ENCODE peak calls at places on chromosomes 16 and 17, in four cellular contexts. U is HepG2, J is GM12878, B is K562. W is an unnamed sample.

GRCh38 chr17:43314582-43314981 is 80.8 kb upstream of the RNU2-1 start:
- DNase-seq in U (no peak), B (no peak), J (no peak), W (no peak)

GRCh38 chr17:12180644-12181261 is 160.1 kb downstream of the MAP2K4 start:
- DNase-seq in B (peak; percentile 23), J (peak; percentile 0), U (peak; percentile 47), W (peak; percentile 16)

GRCh38 chr17:19753049-19753444 is 4.9 kb upstream of the ALDH3A1 start:
- DNase-seq in B (no peak), J (no peak), U (no peak), W (no peak)

GRCh38 chr17:50206604-50207293 is 5.3 kb upstream of the COL1A1 start:
- DNase-seq in B (peak; percentile 61), J (no peak), U (no peak), W (peak; percentile 81)

GRCh38 chr16:6095414-6095813 is 997.8 kb upstream of the EEF2KMT start:
- DNase-seq in U (no peak), B (no peak), J (no peak), W (no peak)

GRCh38 chr17:8855477-8856204 is 11.8 kb downstream of the PIK3R6 start:
- DNase-seq in U (no peak), J (peak; percentile 97), B (no peak), W (no peak)

GRCh38 chr17:44848257-44848795 is 643 bp downstream of the HIGD1B start:
- DNase-seq in U (no peak), B (no peak), J (no peak), W (no peak)

GRCh38 chr17:39700148-39700987 is 504 bp downstream of the ERBB2 start:
- DNase-seq in J (no peak), B (no peak), U (no peak), W (peak; percentile 53)

GRCh38 chr16:81429045-81429521 is 15.5 kb upstream of the CMIP start:
- DNase-seq in U (peak; percentile 76), J (no peak), B (peak; percentile 76), W (peak; percentile 63)

GRCh38 chr16:89922884-89923639 is at the start of gene TUBB3:
- DNase-seq in J (no peak), U (peak; percentile 73), B (peak; percentile 98), W (peak; percentile 85)

GRCh38 chr16:1863681-1864460 is 8.1 kb downstream of the MEIOB start:
- DNase-seq in B (no peak), J (no peak), U (no peak), W (no peak)

GRCh38 chr17:7912927-7913524 is 3.1 kb downstream of the RNF227 start:
- DNase-seq in U (peak; percentile 77), B (peak; percentile 51), J (peak; percentile 43), W (no peak)

GRCh38 chr16:3175157-3176153 is 12.5 kb upstream of the OR1F1 start:
- DNase-seq in U (peak; percentile 78), B (peak; percentile 75), J (no peak), W (peak; percentile 86)

GRCh38 chr16:73019456-73020362 is 28.2 kb downstream of the ZFHX3 start:
- DNase-seq in J (no peak), U (no peak), B (no peak), W (no peak)

GRCh38 chr16:9092963-9093477 is 1.6 kb downstream of the HAPSTR1 start:
- DNase-seq in U (no peak), J (no peak), B (peak; percentile 30), W (peak; percentile 42)
- TF ChIP-seq NR2C2 in U (no peak), J (no peak), B (no peak), W (no peak)

GRCh38 chr16:87502308-87502969 is 9.6 kb upstream of the ZCCHC14 start:
- DNase-seq in U (no peak), B (no peak), J (no peak), W (no peak)

GRCh38 chr16:87505834-87506233 is 13.0 kb upstream of the ZCCHC14 start:
- DNase-seq in B (no peak), U (no peak), J (no peak), W (no peak)

GRCh38 chr16:87507351-87508069 is 14.7 kb upstream of the ZCCHC14 start:
- DNase-seq in B (no peak), U (no peak), J (no peak), W (no peak)

GRCh38 chr16:87501117-87501516 is 8.3 kb upstream of the ZCCHC14 start:
- DNase-seq in B (no peak), J (no peak), U (no peak), W (no peak)

DNA sequence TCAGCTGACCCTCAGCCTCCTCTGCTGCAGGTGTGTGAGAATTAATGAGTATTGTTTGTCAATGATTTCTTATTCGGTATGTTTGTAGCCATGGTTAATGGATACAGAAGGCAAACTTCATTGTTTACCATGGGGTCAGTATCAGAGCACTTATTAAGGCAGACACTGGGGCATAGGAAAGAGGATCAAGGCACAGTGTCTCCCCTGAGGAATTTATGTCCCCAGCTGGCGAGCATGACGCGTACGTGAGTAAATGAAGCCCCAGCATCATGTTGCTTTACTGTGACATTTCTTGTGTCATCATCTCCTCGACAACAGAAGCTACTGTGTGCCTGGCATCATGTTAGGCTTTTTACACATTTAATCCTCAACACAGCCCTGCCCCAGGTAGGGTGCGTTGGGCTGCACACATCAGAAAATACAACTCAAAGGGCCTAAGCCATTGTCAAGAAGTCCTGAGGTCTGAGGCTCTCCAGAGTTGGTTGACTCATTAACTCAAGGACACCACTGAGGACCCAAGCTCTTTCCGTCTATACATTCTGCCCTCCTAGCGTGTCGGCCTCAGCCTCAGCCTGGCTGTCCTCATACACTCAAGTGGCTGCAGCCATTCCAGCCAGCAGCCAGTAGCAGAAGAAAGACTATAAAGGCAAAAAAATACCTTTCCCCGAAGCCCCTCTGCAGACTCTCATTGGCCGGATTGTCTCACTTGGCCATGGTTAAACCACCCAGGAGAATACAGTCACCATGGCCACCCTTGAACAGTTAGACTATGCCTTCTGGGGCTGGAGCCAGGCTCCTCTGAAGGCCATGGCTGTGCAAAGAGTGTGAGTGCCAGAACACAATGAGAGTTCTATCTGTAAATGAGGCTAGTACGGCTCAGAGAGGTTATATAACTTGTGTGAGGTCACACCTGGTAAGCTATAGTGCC is 13.9 kb upstream of the ZCCHC14 start:
- DNase-seq in U (peak; percentile 78), B (no peak), J (no peak), W (no peak)
- TF ChIP-seq NR2C2 in U (no peak), B (no peak), J (no peak), W (no peak)

DNA sequence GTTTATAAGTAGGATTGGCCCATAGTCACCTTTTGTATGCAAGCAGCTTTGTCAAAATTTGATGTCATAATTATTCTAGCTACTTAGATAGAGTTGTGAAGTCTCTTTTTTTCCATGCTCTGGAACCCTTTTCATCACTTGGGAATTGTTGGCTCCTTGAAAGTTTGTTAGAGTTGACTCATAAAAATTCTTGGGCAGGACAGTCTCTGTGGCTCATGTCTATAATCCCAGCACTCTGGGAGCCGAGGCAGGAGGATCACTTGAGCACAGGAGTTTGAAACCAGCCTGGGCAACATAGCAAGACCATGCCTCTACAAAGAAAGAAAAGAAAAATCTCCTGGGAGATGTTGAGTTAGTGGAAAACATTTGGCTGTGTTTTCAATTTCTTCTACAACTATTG is 45.7 kb upstream of the MRC2 start:
- DNase-seq in B (no peak), U (no peak), J (no peak), W (no peak)
- TF ChIP-seq NR2C2 in B (no peak), U (no peak), J (no peak), W (no peak)

DNA sequence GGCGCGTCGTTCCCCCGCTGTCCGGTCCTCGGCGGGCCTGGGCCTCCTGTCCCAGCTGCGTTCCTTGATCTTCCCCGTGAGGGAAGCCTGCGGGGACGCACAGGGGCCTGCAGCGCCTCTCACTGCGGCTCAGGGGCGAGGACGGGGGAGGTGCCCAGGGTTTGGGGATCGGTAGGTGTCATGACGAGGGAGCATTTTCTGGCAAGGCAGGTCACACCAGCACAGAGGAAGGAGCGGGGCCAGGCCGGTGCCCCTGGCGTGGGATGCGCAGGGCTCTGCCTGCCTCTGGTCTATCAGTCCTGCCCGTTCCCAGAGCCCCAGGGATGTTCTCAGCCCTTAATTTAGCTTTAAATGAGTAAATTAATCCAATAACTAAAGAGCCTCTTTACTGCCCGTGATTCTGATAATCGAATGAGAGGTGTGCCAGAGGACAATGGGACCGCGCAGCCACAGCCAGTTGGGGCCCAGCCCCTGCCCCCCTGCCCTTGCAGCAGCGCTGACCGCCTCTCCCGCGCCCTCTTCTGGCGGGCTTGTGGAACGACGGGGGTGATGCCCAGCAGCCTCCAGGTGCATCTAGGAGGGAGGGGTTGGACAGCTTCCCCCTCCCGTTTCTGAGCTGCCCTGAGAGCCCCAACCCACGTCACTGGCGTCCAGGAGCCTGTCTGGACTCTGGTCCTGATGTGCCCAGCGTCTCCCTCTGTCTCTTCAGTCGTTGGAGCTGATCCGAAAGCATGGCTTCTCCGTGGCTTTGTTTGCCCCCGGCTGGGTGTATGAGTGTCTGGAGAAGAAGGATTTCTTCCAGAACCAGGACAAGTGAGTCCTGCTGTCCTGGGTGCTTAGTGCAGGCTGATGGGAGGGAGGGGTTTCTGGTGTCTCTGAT is 7.9 kb downstream of the ENGASE start:
- DNase-seq in J (no peak), B (peak; percentile 84), U (peak; percentile 27), W (peak; percentile 86)
- TF ChIP-seq NR2C2 in J (no peak), B (no peak), U (no peak), W (no peak)

DNA sequence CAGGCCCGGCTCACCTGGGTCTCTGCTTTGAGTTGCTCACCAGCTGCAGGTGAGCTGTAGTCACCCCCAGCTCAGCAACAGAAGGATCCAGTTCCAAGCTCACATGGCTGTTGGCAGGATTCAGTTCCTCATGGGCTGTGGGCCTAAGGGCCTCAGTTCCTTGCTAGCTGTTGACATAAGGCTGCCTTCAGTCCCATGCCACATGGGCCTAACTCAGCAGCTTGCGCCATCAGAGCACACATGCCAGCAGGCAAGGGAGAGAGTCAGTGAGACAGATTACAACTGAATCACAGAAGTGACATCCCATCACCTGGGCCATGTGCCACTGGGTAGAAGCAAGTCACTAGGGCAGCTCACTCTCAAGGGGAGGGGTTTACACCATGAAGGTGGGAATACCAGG is 24.7 kb downstream of the PSMD7 start:
- DNase-seq in U (no peak), B (no peak), J (no peak), W (no peak)
- TF ChIP-seq NR2C2 in U (no peak), B (no peak), J (no peak), W (no peak)

DNA sequence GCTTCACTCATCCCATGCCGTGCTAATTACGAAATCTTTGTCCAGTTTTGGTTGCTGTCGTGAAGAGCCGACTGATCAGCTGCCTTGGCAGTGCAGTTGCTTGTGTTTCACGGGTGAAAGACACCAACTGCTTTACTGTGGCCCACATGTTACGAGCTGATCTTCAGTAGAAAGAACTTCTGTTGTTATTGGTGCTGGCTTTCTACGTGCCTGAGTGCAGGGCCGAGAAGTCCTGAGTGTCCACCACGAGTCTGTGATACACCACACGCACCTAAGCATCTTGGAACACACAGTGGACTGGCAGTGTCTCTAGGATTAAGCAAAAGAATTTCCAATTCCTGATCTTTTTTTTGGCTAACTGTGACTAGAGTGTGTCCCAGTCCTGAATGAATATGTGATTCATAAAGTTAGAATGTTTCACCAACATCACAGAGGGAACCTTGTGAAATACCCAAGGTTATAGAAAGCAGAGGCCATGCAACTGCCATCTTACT is 70.4 kb upstream of the CLEC18A start:
- DNase-seq in J (no peak), B (no peak), U (no peak), W (no peak)
- TF ChIP-seq NR2C2 in J (no peak), B (no peak), U (no peak), W (no peak)